ENCODE peak calls at places on chromosomes 13 and 19, in six cellular contexts. One of them, this sample, is unnamed.

GRCh38 chr13:100543872-100544602 is 44.6 kb downstream of the GGACT start:
- DNase-seq in A673: no peak
- DNase-seq in nephron progenitor cell: no peak
- DNase-seq in endothelial cell: no peak
- DNase-seq in thoracic aorta: no peak
- DNase-seq in fibroblast of lung: no peak
- DNase-seq in this sample: no peak

GRCh38 chr13:99056381-99057014 is 78.6 kb upstream of the DOCK9 start:
- DNase-seq in endothelial cell: no peak
- DNase-seq in fibroblast of lung: no peak
- DNase-seq in thoracic aorta: no peak
- DNase-seq in nephron progenitor cell: no peak
- DNase-seq in A673: no peak
- DNase-seq in this sample: no peak

GRCh38 chr13:30936920-30937319 is 4.5 kb downstream of the TEX26 start:
- DNase-seq in thoracic aorta: no peak
- DNase-seq in nephron progenitor cell: no peak
- DNase-seq in A673: no peak
- DNase-seq in endothelial cell: no peak
- DNase-seq in fibroblast of lung: no peak
- DNase-seq in this sample: no peak

GRCh38 chr13:79385694-79386093 is 20.4 kb downstream of the RBM26 start:
- DNase-seq in A673: no peak
- DNase-seq in endothelial cell: no peak
- DNase-seq in fibroblast of lung: peak
- DNase-seq in nephron progenitor cell: no peak
- DNase-seq in thoracic aorta: no peak
- DNase-seq in this sample: no peak

GRCh38 chr19:14758816-14759215 is 19.5 kb downstream of the ADGRE2 start:
- DNase-seq in endothelial cell: no peak
- DNase-seq in fibroblast of lung: no peak
- DNase-seq in A673: peak
- DNase-seq in thoracic aorta: no peak
- DNase-seq in nephron progenitor cell: no peak
- DNase-seq in this sample: peak

GRCh38 chr19:41705393-41706174 is 2.8 kb upstream of the CEACAM5 start:
- DNase-seq in endothelial cell: peak
- DNase-seq in A673: peak
- DNase-seq in nephron progenitor cell: peak
- DNase-seq in thoracic aorta: no peak
- DNase-seq in fibroblast of lung: peak
- DNase-seq in this sample: peak

GRCh38 chr13:72774019-72774418 is 7.7 kb downstream of the DIS3 start:
- DNase-seq in A673: no peak
- DNase-seq in nephron progenitor cell: no peak
- DNase-seq in thoracic aorta: no peak
- DNase-seq in fibroblast of lung: peak
- DNase-seq in endothelial cell: no peak
- DNase-seq in this sample: no peak

GRCh38 chr13:100363874-100364273 is 224.7 kb downstream of the GGACT start:
- DNase-seq in nephron progenitor cell: no peak
- DNase-seq in thoracic aorta: no peak
- DNase-seq in fibroblast of lung: peak
- DNase-seq in endothelial cell: no peak
- DNase-seq in A673: no peak
- DNase-seq in this sample: no peak

GRCh38 chr13:65342938-65343337 is 1887.2 kb downstream of the PCDH9 start:
- DNase-seq in thoracic aorta: no peak
- DNase-seq in A673: no peak
- DNase-seq in endothelial cell: no peak
- DNase-seq in fibroblast of lung: peak
- DNase-seq in nephron progenitor cell: no peak
- DNase-seq in this sample: no peak

GRCh38 chr13:98285317-98285716 is 108.2 kb upstream of the RNF113B start:
- DNase-seq in nephron progenitor cell: no peak
- DNase-seq in fibroblast of lung: peak
- DNase-seq in thoracic aorta: no peak
- DNase-seq in A673: peak
- DNase-seq in endothelial cell: no peak
- DNase-seq in this sample: no peak

GRCh38 chr19:19171821-19172532 is 1.9 kb upstream of the MEF2B start:
- DNase-seq in fibroblast of lung: peak
- DNase-seq in A673: peak
- DNase-seq in nephron progenitor cell: peak
- DNase-seq in endothelial cell: no peak
- DNase-seq in thoracic aorta: no peak
- DNase-seq in this sample: no peak

GRCh38 chr19:2950286-2951124 is 5.7 kb upstream of the ZNF77 start:
- DNase-seq in fibroblast of lung: peak
- DNase-seq in thoracic aorta: peak
- DNase-seq in nephron progenitor cell: peak
- DNase-seq in A673: peak
- DNase-seq in endothelial cell: peak
- DNase-seq in this sample: peak

GRCh38 chr19:2949939-2950285 is 5.1 kb upstream of the ZNF77 start:
- DNase-seq in fibroblast of lung: peak
- DNase-seq in thoracic aorta: no peak
- DNase-seq in endothelial cell: peak
- DNase-seq in A673: no peak
- DNase-seq in nephron progenitor cell: peak
- DNase-seq in this sample: peak

GRCh38 chr19:2957160-2957559 is 12.4 kb upstream of the ZNF77 start:
- DNase-seq in fibroblast of lung: no peak
- DNase-seq in thoracic aorta: no peak
- DNase-seq in A673: no peak
- DNase-seq in endothelial cell: no peak
- DNase-seq in nephron progenitor cell: no peak
- DNase-seq in this sample: no peak

GRCh38 chr19:2952953-2953481 is 8.2 kb upstream of the ZNF77 start:
- DNase-seq in thoracic aorta: no peak
- DNase-seq in A673: no peak
- DNase-seq in fibroblast of lung: peak
- DNase-seq in nephron progenitor cell: no peak
- DNase-seq in endothelial cell: no peak
- DNase-seq in this sample: peak
- TF ChIP-seq CTCF in thoracic aorta: no peak
- TF ChIP-seq CTCF in A673: no peak
- TF ChIP-seq CTCF in fibroblast of lung: no peak
- TF ChIP-seq CTCF in nephron progenitor cell: no peak
- TF ChIP-seq CTCF in endothelial cell: no peak
- TF ChIP-seq CTCF in this sample: no peak

DNA sequence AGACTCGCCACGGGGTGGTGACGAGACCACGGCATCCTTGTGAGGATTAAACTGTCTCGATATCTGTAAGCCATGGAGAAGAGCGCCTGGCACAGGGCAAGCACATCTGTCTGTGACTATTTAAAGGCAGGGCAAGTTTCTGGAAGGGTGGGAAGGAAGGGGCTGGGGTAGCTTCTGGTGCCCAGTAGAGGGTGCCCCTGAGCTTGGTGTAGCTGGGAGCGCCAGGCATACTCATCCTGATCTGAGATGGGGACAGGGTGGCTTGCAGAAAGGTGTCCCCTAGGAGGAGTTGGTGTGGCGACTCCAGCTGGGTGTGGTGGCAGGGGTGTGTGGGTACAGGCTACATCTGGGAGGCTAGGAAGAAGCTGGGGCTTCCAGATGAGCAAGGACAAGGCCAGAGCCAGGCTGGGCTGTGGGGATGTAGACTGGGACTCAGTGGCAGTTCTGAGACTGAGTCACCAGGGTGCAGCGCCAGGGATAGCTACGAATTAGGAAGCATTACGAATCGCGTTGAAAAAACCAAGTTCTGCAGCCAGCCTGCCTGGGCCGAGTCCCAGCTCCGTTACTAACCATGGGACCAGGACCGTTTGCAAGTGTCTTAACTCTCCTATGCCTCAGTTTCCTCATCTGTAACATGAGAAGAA is 23.1 kb upstream of the ASPDH start:
- DNase-seq in fibroblast of lung: no peak
- DNase-seq in A673: no peak
- DNase-seq in endothelial cell: no peak
- DNase-seq in nephron progenitor cell: no peak
- DNase-seq in thoracic aorta: no peak
- DNase-seq in this sample: no peak
- TF ChIP-seq CTCF in fibroblast of lung: no peak
- TF ChIP-seq CTCF in A673: no peak
- TF ChIP-seq CTCF in endothelial cell: no peak
- TF ChIP-seq CTCF in nephron progenitor cell: no peak
- TF ChIP-seq CTCF in thoracic aorta: no peak
- TF ChIP-seq CTCF in this sample: no peak

DNA sequence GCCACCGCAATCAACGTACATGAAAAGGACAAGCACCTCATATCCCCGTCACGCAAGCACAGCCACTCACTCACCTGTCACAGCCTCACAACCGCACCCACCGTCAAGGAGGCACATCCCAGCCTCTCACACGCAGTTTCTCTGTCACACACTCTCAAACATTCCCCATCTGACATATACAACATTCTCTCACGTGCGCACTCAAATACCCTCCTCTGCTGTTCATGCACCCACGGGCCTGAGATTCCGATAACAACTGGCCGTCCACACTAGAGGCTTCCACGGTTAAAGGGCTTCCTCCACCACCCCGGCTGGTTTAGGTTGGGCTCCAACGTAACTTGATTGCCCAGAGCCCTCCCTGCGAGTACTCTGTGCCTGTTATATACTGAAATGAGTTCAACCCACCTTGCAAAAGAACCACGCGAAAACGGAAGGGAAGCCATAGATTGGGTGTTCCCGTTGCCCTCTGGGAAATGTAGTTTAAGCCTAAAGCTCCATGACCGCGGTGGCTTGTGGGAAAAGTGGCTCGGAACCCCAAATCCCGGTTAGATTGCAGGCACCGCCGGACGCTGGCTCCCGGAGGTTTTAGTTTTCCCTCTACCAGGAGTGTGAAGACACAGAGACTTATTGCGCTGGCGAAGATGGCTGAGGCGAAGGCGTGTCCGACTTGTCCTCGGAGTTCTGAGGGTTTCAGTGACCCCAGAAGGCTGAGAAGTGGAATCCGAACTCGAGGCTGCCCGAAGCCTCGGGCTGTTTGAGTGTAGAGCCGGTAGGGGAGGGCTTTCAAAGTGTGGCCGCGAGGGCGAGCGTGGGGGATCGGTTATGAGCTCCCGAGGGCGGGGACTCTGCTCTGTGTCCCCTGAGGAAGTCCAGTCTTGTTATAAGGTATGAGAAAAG is at the start of gene ZNF573:
- DNase-seq in endothelial cell: peak
- DNase-seq in A673: peak
- DNase-seq in nephron progenitor cell: peak
- DNase-seq in thoracic aorta: peak
- DNase-seq in fibroblast of lung: peak
- DNase-seq in this sample: peak
- TF ChIP-seq CTCF in endothelial cell: no peak
- TF ChIP-seq CTCF in A673: peak
- TF ChIP-seq CTCF in nephron progenitor cell: no peak
- TF ChIP-seq CTCF in thoracic aorta: no peak
- TF ChIP-seq CTCF in fibroblast of lung: peak
- TF ChIP-seq CTCF in this sample: no peak

GRCh38 chr13:71237332-71237731 is 629.7 kb downstream of the DACH1 start:
- DNase-seq in fibroblast of lung: no peak
- DNase-seq in A673: no peak
- DNase-seq in endothelial cell: no peak
- DNase-seq in thoracic aorta: no peak
- DNase-seq in nephron progenitor cell: no peak
- DNase-seq in this sample: no peak

GRCh38 chr13:71242191-71242590 is 624.8 kb downstream of the DACH1 start:
- DNase-seq in A673: peak
- DNase-seq in nephron progenitor cell: no peak
- DNase-seq in endothelial cell: no peak
- DNase-seq in fibroblast of lung: peak
- DNase-seq in thoracic aorta: no peak
- DNase-seq in this sample: no peak

GRCh38 chr13:71244181-71244580 is 622.8 kb downstream of the DACH1 start:
- DNase-seq in nephron progenitor cell: no peak
- DNase-seq in A673: no peak
- DNase-seq in fibroblast of lung: no peak
- DNase-seq in endothelial cell: no peak
- DNase-seq in thoracic aorta: no peak
- DNase-seq in this sample: no peak

DNA sequence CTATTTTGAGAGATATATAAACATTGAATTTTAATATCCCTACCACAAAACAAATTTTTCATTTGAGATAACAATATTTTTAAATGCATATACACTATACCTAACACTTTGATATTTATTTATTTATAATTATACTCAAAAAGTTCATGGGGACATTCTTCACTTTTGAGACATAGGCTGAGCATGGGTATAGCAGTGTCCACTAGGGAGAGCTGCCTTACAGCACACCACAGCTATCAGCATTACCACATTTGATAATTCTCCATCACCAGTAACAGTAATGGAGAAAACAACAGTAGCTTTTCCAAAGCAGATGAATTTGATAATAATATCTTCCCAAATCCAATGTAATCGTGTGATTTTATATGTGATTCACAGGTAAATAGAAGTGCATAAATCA is 626.1 kb downstream of the DACH1 start:
- DNase-seq in endothelial cell: no peak
- DNase-seq in A673: peak
- DNase-seq in fibroblast of lung: peak
- DNase-seq in nephron progenitor cell: no peak
- DNase-seq in thoracic aorta: no peak
- DNase-seq in this sample: no peak
- TF ChIP-seq CTCF in endothelial cell: no peak
- TF ChIP-seq CTCF in A673: peak
- TF ChIP-seq CTCF in fibroblast of lung: peak
- TF ChIP-seq CTCF in nephron progenitor cell: peak
- TF ChIP-seq CTCF in thoracic aorta: no peak
- TF ChIP-seq CTCF in this sample: no peak

GRCh38 chr19:11534538-11534937 is 4.1 kb upstream of the CNN1 start:
- DNase-seq in fibroblast of lung: no peak
- DNase-seq in nephron progenitor cell: no peak
- DNase-seq in A673: no peak
- DNase-seq in endothelial cell: no peak
- DNase-seq in thoracic aorta: no peak
- DNase-seq in this sample: no peak

GRCh38 chr19:11535792-11536595 is 2.7 kb upstream of the CNN1 start:
- DNase-seq in nephron progenitor cell: peak
- DNase-seq in thoracic aorta: peak
- DNase-seq in fibroblast of lung: peak
- DNase-seq in endothelial cell: peak
- DNase-seq in A673: peak
- DNase-seq in this sample: peak

GRCh38 chr19:11528551-11529341 is at the start of gene ECSIT:
- DNase-seq in thoracic aorta: peak
- DNase-seq in fibroblast of lung: peak
- DNase-seq in endothelial cell: peak
- DNase-seq in A673: peak
- DNase-seq in nephron progenitor cell: peak
- DNase-seq in this sample: peak

GRCh38 chr19:11530432-11530831 is 1.5 kb upstream of the ECSIT start:
- DNase-seq in thoracic aorta: peak
- DNase-seq in A673: peak
- DNase-seq in endothelial cell: peak
- DNase-seq in fibroblast of lung: peak
- DNase-seq in nephron progenitor cell: peak
- DNase-seq in this sample: peak
- TF ChIP-seq CTCF in thoracic aorta: no peak
- TF ChIP-seq CTCF in A673: peak
- TF ChIP-seq CTCF in endothelial cell: no peak
- TF ChIP-seq CTCF in fibroblast of lung: peak
- TF ChIP-seq CTCF in nephron progenitor cell: no peak
- TF ChIP-seq CTCF in this sample: no peak